ENCODE peak calls at places on chromosomes 12 and 14, in eight cellular contexts. L, A, W, Z, B, X, R and D are unnamed samples.

GRCh38 chr14:98112211-98112780 is 1159.7 kb downstream of the BCL11B start:
- DNase-seq in X (peak; percentile 1), W (no peak), Z (no peak), A (no peak), B (no peak), R (no peak), L (no peak), D (no peak)

GRCh38 chr12:68460236-68460635 is 128.1 kb upstream of the MDM1 start:
- DNase-seq in R (no peak), Z (no peak), W (no peak), L (no peak), B (no peak), X (no peak), A (no peak), D (no peak)

GRCh38 chr14:29039171-29039570 is 272.6 kb downstream of the FOXG1 start:
- DNase-seq in L (no peak), Z (no peak), A (no peak), W (no peak), R (no peak), B (no peak), X (no peak), D (no peak)

GRCh38 chr12:62709321-62709720 is 225.6 kb downstream of the PPM1H start:
- DNase-seq in X (no peak), A (no peak), Z (no peak), B (no peak), L (no peak), W (no peak), R (no peak), D (no peak)

GRCh38 chr12:114921796-114922195 is 237.8 kb upstream of the TBX3 start:
- DNase-seq in X (no peak), B (no peak), W (no peak), L (no peak), R (no peak), A (no peak), Z (no peak), D (no peak)

GRCh38 chr12:131493068-131493826 is 217.6 kb upstream of the SFSWAP start:
- DNase-seq in X (no peak), L (no peak), A (no peak), R (no peak), Z (no peak), W (no peak), B (no peak), D (no peak)

GRCh38 chr14:75242546-75243273 is 35.9 kb upstream of the FOS start:
- DNase-seq in L (peak; percentile 82), Z (no peak), B (no peak), X (no peak), R (no peak), W (peak; percentile 55), A (no peak), D (peak; percentile 90)

GRCh38 chr12:49985981-49986380 is 13.2 kb downstream of the AQP6 start:
- DNase-seq in R (no peak), A (no peak), X (no peak), Z (no peak), W (no peak), B (no peak), L (no peak), D (no peak)

GRCh38 chr12:50765325-50765911 is 1.5 kb downstream of the ATF1 start:
- DNase-seq in R (no peak), L (peak; percentile 61), X (no peak), Z (no peak), W (peak; percentile 58), A (peak; percentile 53), B (no peak), D (peak; percentile 26)

GRCh38 chr12:12645485-12645884 is 33.8 kb downstream of the CREBL2 start:
- DNase-seq in W (no peak), L (no peak), B (no peak), A (peak; percentile 7), X (peak; percentile 16), R (no peak), Z (no peak), D (no peak)

GRCh38 chr14:76456200-76456599 is 80.3 kb downstream of the ESRRB start:
- DNase-seq in X (peak; percentile 7), W (peak; percentile 41), Z (peak; percentile 33), R (no peak), B (peak; percentile 7), A (peak; percentile 11), L (no peak), D (peak; percentile 2)

GRCh38 chr14:32779845-32780244 is 158.8 kb upstream of the NPAS3 start:
- DNase-seq in A (no peak), Z (no peak), W (no peak), B (no peak), L (no peak), X (no peak), R (no peak), D (no peak)

GRCh38 chr12:105738036-105738435 is 400.7 kb downstream of the NUAK1 start:
- DNase-seq in R (peak; percentile 84), A (no peak), X (peak; percentile 48), B (no peak), Z (no peak), L (no peak), W (no peak), D (no peak)
- H3K4me3 ChIP-seq in R (no peak overlapping the region), A (no peak overlapping the region), X (no peak overlapping the region), B (no peak overlapping the region), Z (no peak overlapping the region), L (no peak overlapping the region), W (no peak overlapping the region), D (no peak overlapping the region)

GRCh38 chr14:99246536-99247083 is 25.4 kb downstream of the BCL11B start:
- DNase-seq in B (no peak), Z (no peak), A (no peak), X (no peak), R (no peak), W (no peak), L (no peak), D (no peak)

GRCh38 chr14:99244960-99245340 is 27.0 kb downstream of the BCL11B start:
- DNase-seq in R (no peak), L (no peak), Z (no peak), A (no peak), X (no peak), W (no peak), B (no peak), D (no peak)

GRCh38 chr14:99247091-99247729 is 24.8 kb downstream of the BCL11B start:
- DNase-seq in L (no peak), W (no peak), B (no peak), Z (no peak), X (no peak), R (no peak), A (no peak), D (no peak)

GRCh38 chr14:99244299-99244959 is 27.6 kb downstream of the BCL11B start:
- DNase-seq in X (no peak), R (no peak), L (no peak), Z (no peak), W (no peak), A (no peak), B (no peak), D (no peak)

DNA sequence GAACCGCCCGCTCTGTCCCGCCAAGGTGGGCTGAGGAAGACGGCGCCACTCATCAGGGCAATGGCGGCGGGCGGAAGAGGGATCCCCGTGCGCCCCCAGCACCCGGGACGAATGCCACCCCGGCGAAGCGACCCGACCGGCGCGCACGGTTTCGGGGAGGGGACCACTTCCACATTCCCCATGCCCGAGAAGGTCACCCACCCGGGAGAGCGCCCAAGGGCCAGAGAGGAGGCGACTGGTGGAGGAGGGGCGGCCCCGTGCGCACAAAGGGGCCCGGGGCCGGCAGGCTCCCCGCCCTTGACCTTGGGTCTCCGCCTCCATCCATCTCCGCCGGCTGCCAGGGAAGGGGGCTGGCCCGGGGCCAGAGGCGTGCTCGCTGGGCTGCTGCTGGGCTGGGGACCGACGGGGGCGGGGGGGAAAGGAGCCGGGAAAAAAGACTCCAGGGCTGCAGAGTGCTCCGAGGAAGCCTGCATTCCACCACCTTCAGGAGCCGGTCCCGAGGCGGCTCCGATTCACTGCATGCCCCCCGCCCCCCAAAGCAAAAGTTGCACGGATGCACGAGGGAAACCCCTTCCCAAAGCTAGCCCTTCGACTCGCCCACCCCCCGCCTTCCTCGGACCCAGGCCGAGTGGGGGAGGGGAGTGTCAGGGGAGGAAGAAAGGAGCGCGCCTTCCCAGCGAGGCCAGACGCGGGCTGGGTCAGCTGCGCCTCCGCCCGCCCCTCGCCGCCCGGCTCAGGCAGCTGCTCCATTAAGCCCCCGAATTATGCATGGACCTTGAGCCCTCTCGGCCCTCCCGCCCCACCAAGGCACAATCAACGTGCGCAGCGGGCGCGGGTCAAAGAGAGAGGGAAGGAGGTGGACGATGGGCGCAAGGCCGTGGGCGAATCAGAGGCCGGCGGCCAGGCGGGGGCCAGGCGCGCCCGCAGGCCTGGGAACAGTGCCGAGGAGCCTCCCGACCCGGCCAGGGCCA is 26.2 kb downstream of the BCL11B start:
- DNase-seq in X (no peak), R (no peak), Z (no peak), W (no peak), B (no peak), A (no peak), L (no peak), D (no peak)
- H3K4me3 ChIP-seq in X (no peak overlapping the region), R (no peak overlapping the region), Z (peak overlapping the region; percentile 63), W (peak overlapping the region; percentile 17), B (no peak overlapping the region), A (no peak overlapping the region), L (peak overlapping the region; percentile 38), D (no peak overlapping the region)

DNA sequence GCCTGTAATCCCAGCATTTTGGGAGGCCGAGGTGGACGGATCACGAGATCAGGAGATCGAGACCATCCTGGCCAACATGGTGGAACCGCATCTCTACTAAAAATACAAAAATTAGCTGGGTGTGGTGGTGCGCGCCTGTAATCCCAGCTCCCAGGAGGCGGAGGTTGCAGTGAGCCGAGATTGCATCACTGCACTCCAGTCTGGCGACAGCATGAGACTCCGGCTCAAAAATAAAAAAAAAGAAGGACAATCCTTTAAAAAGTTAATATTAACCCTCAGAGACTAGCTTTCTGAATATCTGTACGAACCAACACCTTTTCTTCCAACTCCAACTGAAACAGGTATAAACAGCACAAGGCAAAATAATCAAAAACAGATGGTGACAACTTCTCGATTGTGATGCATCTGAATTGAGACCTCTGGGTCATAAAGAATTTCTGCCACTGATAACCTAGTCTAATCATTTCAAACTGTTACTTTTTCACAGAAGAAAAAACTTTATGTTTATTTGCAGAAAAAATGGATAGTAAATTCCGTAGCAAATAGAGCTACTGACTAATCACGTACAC is 27.8 kb downstream of the CLIP1 start:
- DNase-seq in A (no peak), X (no peak), Z (no peak), W (no peak), R (peak; percentile 66), L (peak; percentile 82), B (no peak), D (no peak)
- H3K4me3 ChIP-seq in A (no peak overlapping the region), X (no peak overlapping the region), Z (no peak overlapping the region), W (no peak overlapping the region), R (no peak overlapping the region), L (peak overlapping the region; percentile 71), B (no peak overlapping the region), D (no peak overlapping the region)

GRCh38 chr12:84911331-84912190 is 1.0 kb downstream of the SLC6A15 start:
- DNase-seq in L (peak; percentile 59), W (peak; percentile 48), X (peak; percentile 89), Z (peak; percentile 78), A (no peak), R (peak; percentile 77), B (no peak), D (peak; percentile 71)
- H3K4me3 ChIP-seq in L (peak overlapping the region; percentile 57), W (peak overlapping the region; percentile 31), X (peak overlapping the region; percentile 88), Z (peak overlapping the region; percentile 61), A (no peak overlapping the region), R (peak overlapping the region; percentile 28), B (no peak overlapping the region), D (peak overlapping the region; percentile 55)

DNA sequence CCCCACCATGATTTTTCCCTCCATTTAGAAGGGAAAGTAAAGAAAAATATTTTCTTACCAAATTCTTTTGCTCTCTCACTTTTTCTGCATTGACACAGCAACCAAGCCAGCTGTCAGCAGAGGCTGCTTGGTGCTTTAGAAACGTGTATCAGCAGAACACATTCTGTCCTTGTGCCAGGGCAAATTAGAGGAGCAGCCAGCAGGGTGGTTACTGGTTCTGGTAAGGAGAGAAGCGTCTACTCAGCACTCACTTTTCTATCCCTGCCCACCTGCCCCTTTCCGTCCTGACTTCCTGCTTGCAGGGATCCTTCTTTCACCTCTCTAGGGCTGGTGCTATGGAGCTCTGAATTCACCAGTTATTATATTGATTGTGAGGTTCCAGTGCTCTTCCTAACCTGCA is 327.5 kb upstream of the PDE3A start:
- DNase-seq in X (peak; percentile 3), Z (no peak), W (no peak), R (no peak), B (no peak), A (no peak), L (no peak), D (no peak)
- H3K4me3 ChIP-seq in X (no peak overlapping the region), Z (no peak overlapping the region), W (no peak overlapping the region), R (no peak overlapping the region), B (no peak overlapping the region), A (no peak overlapping the region), L (no peak overlapping the region), D (no peak overlapping the region)